ENCODE peak calls at places on chromosomes 12 and 14, in five cellular contexts. One of them, this sample, is unnamed.

GRCh38 chr14:91413547-91414474 is 3.8 kb downstream of the CCDC88C start:
- DNase-seq in uterus: no peak
- DNase-seq in sigmoid colon: no peak
- DNase-seq in SJCRH30: no peak
- DNase-seq in left ventricle myocardium inferior: no peak
- DNase-seq in this sample: peak; percentile 15

GRCh38 chr12:24600996-24601395 is 347.9 kb downstream of the BCAT1 start:
- DNase-seq in uterus: no peak
- DNase-seq in SJCRH30: no peak
- DNase-seq in sigmoid colon: no peak
- DNase-seq in left ventricle myocardium inferior: no peak
- DNase-seq in this sample: no peak

GRCh38 chr12:83759906-83760305 is 1073.2 kb downstream of the TMTC2 start:
- DNase-seq in uterus: no peak
- DNase-seq in SJCRH30: no peak
- DNase-seq in left ventricle myocardium inferior: no peak
- DNase-seq in sigmoid colon: no peak
- DNase-seq in this sample: no peak

GRCh38 chr14:89792489-89793366 is 161.8 kb downstream of the EFCAB11 start:
- DNase-seq in SJCRH30: peak; percentile 40
- DNase-seq in sigmoid colon: peak; percentile 69
- DNase-seq in left ventricle myocardium inferior: no peak
- DNase-seq in uterus: peak; percentile 48
- DNase-seq in this sample: peak; percentile 11

GRCh38 chr14:35818346-35819115 is 7.6 kb upstream of the BRMS1L start:
- DNase-seq in uterus: no peak
- DNase-seq in left ventricle myocardium inferior: no peak
- DNase-seq in SJCRH30: peak; percentile 68
- DNase-seq in sigmoid colon: no peak
- DNase-seq in this sample: peak; percentile 37

GRCh38 chr12:54428050-54429013 is 9.3 kb upstream of the ITGA5 start:
- DNase-seq in sigmoid colon: peak; percentile 81
- DNase-seq in SJCRH30: no peak
- DNase-seq in uterus: no peak
- DNase-seq in left ventricle myocardium inferior: no peak
- DNase-seq in this sample: no peak

GRCh38 chr12:108916336-108916735 is 36.4 kb downstream of the DAO start:
- DNase-seq in left ventricle myocardium inferior: no peak
- DNase-seq in uterus: no peak
- DNase-seq in sigmoid colon: no peak
- DNase-seq in SJCRH30: no peak
- DNase-seq in this sample: no peak

GRCh38 chr12:113749433-113749815 is 216.7 kb downstream of the RBM19 start:
- DNase-seq in SJCRH30: no peak
- DNase-seq in left ventricle myocardium inferior: no peak
- DNase-seq in sigmoid colon: no peak
- DNase-seq in uterus: no peak
- DNase-seq in this sample: no peak

GRCh38 chr12:52029686-52030085 is 21.6 kb upstream of the NR4A1 start:
- DNase-seq in uterus: no peak
- DNase-seq in SJCRH30: peak; percentile 91
- DNase-seq in left ventricle myocardium inferior: no peak
- DNase-seq in sigmoid colon: no peak
- DNase-seq in this sample: peak; percentile 84

GRCh38 chr14:34277191-34277590 is 184.8 kb downstream of the SPTSSA start:
- DNase-seq in sigmoid colon: no peak
- DNase-seq in left ventricle myocardium inferior: no peak
- DNase-seq in uterus: no peak
- DNase-seq in SJCRH30: no peak
- DNase-seq in this sample: no peak

GRCh38 chr14:60648934-60649814 is at the start of gene SIX1:
- DNase-seq in uterus: peak; percentile 54
- DNase-seq in SJCRH30: peak; percentile 93
- DNase-seq in sigmoid colon: no peak
- DNase-seq in left ventricle myocardium inferior: peak; percentile 38
- DNase-seq in this sample: peak; percentile 85

GRCh38 chr12:31491819-31492598 is 98.9 kb downstream of the DENND5B start:
- DNase-seq in SJCRH30: peak; percentile 55
- DNase-seq in uterus: no peak
- DNase-seq in sigmoid colon: no peak
- DNase-seq in left ventricle myocardium inferior: no peak
- DNase-seq in this sample: no peak

GRCh38 chr14:23930742-23931141 is 22.8 kb upstream of the DHRS4 start:
- DNase-seq in left ventricle myocardium inferior: no peak
- DNase-seq in sigmoid colon: no peak
- DNase-seq in SJCRH30: no peak
- DNase-seq in uterus: peak; percentile 65
- DNase-seq in this sample: no peak

GRCh38 chr12:86122846-86123468 is 133.2 kb downstream of the MGAT4C start:
- DNase-seq in uterus: no peak
- DNase-seq in left ventricle myocardium inferior: no peak
- DNase-seq in SJCRH30: no peak
- DNase-seq in sigmoid colon: no peak
- DNase-seq in this sample: no peak

GRCh38 chr14:67487937-67488893 is at the start of gene TMEM229B:
- DNase-seq in uterus: no peak
- DNase-seq in sigmoid colon: no peak
- DNase-seq in left ventricle myocardium inferior: no peak
- DNase-seq in SJCRH30: no peak
- DNase-seq in this sample: no peak

GRCh38 chr12:118680361-118680963 is 300.9 kb upstream of the SRRM4 start:
- DNase-seq in sigmoid colon: no peak
- DNase-seq in uterus: no peak
- DNase-seq in left ventricle myocardium inferior: peak; percentile 37
- DNase-seq in SJCRH30: peak; percentile 65
- DNase-seq in this sample: no peak

GRCh38 chr12:118290130-118290529 is 82.6 kb downstream of the TAOK3 start:
- DNase-seq in uterus: no peak
- DNase-seq in left ventricle myocardium inferior: no peak
- DNase-seq in sigmoid colon: no peak
- DNase-seq in SJCRH30: no peak
- DNase-seq in this sample: peak; percentile 16

GRCh38 chr12:99498756-99499155 is 148.8 kb upstream of the GARIN6 start:
- DNase-seq in uterus: no peak
- DNase-seq in SJCRH30: no peak
- DNase-seq in left ventricle myocardium inferior: no peak
- DNase-seq in sigmoid colon: no peak
- DNase-seq in this sample: no peak

GRCh38 chr14:98946995-98947394 is 325.0 kb downstream of the BCL11B start:
- DNase-seq in SJCRH30: no peak
- DNase-seq in uterus: peak; percentile 26
- DNase-seq in left ventricle myocardium inferior: peak; percentile 24
- DNase-seq in sigmoid colon: peak; percentile 52
- DNase-seq in this sample: no peak

GRCh38 chr12:94553130-94553519 is 93.5 kb upstream of the CEP83 start:
- DNase-seq in left ventricle myocardium inferior: no peak
- DNase-seq in sigmoid colon: no peak
- DNase-seq in SJCRH30: peak; percentile 30
- DNase-seq in uterus: no peak
- DNase-seq in this sample: no peak

GRCh38 chr14:105328070-105328677 is 13.6 kb downstream of the PACS2 start:
- DNase-seq in SJCRH30: peak; percentile 47
- DNase-seq in sigmoid colon: no peak
- DNase-seq in uterus: no peak
- DNase-seq in left ventricle myocardium inferior: no peak
- DNase-seq in this sample: no peak

GRCh38 chr12:108689314-108690190 is 41.8 kb downstream of the CORO1C start:
- DNase-seq in left ventricle myocardium inferior: no peak
- DNase-seq in sigmoid colon: peak; percentile 80
- DNase-seq in SJCRH30: peak; percentile 76
- DNase-seq in uterus: no peak
- DNase-seq in this sample: no peak

GRCh38 chr14:89249296-89249565 is 167.8 kb downstream of the FOXN3 start:
- DNase-seq in sigmoid colon: no peak
- DNase-seq in SJCRH30: no peak
- DNase-seq in left ventricle myocardium inferior: no peak
- DNase-seq in uterus: no peak
- DNase-seq in this sample: no peak

GRCh38 chr12:114920828-114921579 is 237.0 kb upstream of the TBX3 start:
- DNase-seq in left ventricle myocardium inferior: no peak
- DNase-seq in sigmoid colon: no peak
- DNase-seq in SJCRH30: no peak
- DNase-seq in uterus: no peak
- DNase-seq in this sample: no peak

GRCh38 chr12:51191516-51192283 is 18.8 kb upstream of the TFCP2 start:
- DNase-seq in uterus: no peak
- DNase-seq in left ventricle myocardium inferior: no peak
- DNase-seq in sigmoid colon: no peak
- DNase-seq in SJCRH30: no peak
- DNase-seq in this sample: no peak

GRCh38 chr12:92759634-92760268 is 57.0 kb downstream of the PLEKHG7 start:
- DNase-seq in sigmoid colon: no peak
- DNase-seq in SJCRH30: peak; percentile 60
- DNase-seq in uterus: no peak
- DNase-seq in left ventricle myocardium inferior: no peak
- DNase-seq in this sample: no peak

GRCh38 chr12:16670456-16671050 is 64.6 kb upstream of the LMO3 start:
- DNase-seq in left ventricle myocardium inferior: no peak
- DNase-seq in sigmoid colon: no peak
- DNase-seq in SJCRH30: no peak
- DNase-seq in uterus: no peak
- DNase-seq in this sample: no peak

GRCh38 chr12:109587921-109588320 is 14.3 kb downstream of the MVK start:
- DNase-seq in SJCRH30: no peak
- DNase-seq in left ventricle myocardium inferior: no peak
- DNase-seq in uterus: no peak
- DNase-seq in sigmoid colon: no peak
- DNase-seq in this sample: no peak

GRCh38 chr14:94598816-94599655 is 13.2 kb upstream of the SERPINA3 start:
- DNase-seq in sigmoid colon: peak; percentile 93
- DNase-seq in SJCRH30: peak; percentile 60
- DNase-seq in uterus: peak; percentile 67
- DNase-seq in left ventricle myocardium inferior: peak; percentile 61
- DNase-seq in this sample: no peak

GRCh38 chr14:70189678-70190077 is 927 bp upstream of the SLC8A3 start:
- DNase-seq in SJCRH30: peak; percentile 41
- DNase-seq in uterus: no peak
- DNase-seq in sigmoid colon: no peak
- DNase-seq in left ventricle myocardium inferior: no peak
- DNase-seq in this sample: no peak

GRCh38 chr12:2076196-2076570 is 23.4 kb downstream of the CACNA1C start:
- DNase-seq in SJCRH30: no peak
- DNase-seq in left ventricle myocardium inferior: no peak
- DNase-seq in sigmoid colon: peak; percentile 83
- DNase-seq in uterus: peak; percentile 66
- DNase-seq in this sample: no peak

GRCh38 chr12:88308825-88309224 is 166.7 kb downstream of the TMTC3 start:
- DNase-seq in left ventricle myocardium inferior: no peak
- DNase-seq in SJCRH30: no peak
- DNase-seq in sigmoid colon: no peak
- DNase-seq in uterus: no peak
- DNase-seq in this sample: no peak

GRCh38 chr14:44778562-44778961 is 183.2 kb downstream of the KLHL28 start:
- DNase-seq in left ventricle myocardium inferior: no peak
- DNase-seq in uterus: no peak
- DNase-seq in sigmoid colon: no peak
- DNase-seq in SJCRH30: peak; percentile 72
- DNase-seq in this sample: no peak

GRCh38 chr12:5305425-5305824 is 126.5 kb upstream of the NTF3 start:
- DNase-seq in SJCRH30: peak; percentile 15
- DNase-seq in sigmoid colon: no peak
- DNase-seq in left ventricle myocardium inferior: no peak
- DNase-seq in uterus: no peak
- DNase-seq in this sample: no peak

GRCh38 chr12:113462117-113462774 is 9.4 kb downstream of the LHX5 start:
- DNase-seq in sigmoid colon: peak; percentile 83
- DNase-seq in left ventricle myocardium inferior: peak; percentile 82
- DNase-seq in uterus: peak; percentile 59
- DNase-seq in SJCRH30: peak; percentile 77
- DNase-seq in this sample: peak; percentile 90

GRCh38 chr12:127101086-127101485 is 1165.9 kb upstream of the TMEM132C start:
- DNase-seq in left ventricle myocardium inferior: no peak
- DNase-seq in sigmoid colon: no peak
- DNase-seq in SJCRH30: no peak
- DNase-seq in uterus: no peak
- DNase-seq in this sample: no peak

GRCh38 chr14:23485311-23485710 is 15.8 kb downstream of the NGDN start:
- DNase-seq in uterus: no peak
- DNase-seq in SJCRH30: no peak
- DNase-seq in left ventricle myocardium inferior: no peak
- DNase-seq in sigmoid colon: no peak
- DNase-seq in this sample: no peak

DNA sequence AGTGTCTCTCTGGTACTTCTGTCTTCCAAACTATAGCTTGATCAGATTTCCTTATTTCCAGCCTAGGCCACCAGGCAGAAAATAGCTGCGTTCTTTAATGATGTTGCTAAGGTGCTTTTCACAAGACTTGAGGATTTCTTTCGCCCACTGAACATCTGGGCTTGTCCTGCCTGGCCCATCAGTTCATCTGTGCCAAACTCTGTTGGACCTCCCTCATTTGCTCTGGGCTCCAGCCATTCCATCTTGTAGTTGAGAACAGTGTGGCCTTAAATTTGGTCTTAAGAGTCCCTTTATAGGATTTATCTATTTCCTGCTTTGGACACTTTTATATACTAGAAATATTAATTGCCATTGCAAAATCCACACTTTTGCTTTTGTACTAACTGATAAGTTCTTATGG is 109.6 kb downstream of the TTLL5 start:
- DNase-seq in sigmoid colon: no peak
- DNase-seq in uterus: peak; percentile 54
- DNase-seq in SJCRH30: no peak
- DNase-seq in left ventricle myocardium inferior: no peak
- DNase-seq in this sample: no peak
- H3K36me3 ChIP-seq in sigmoid colon: no peaks in the 10 kb centered on the region
- H3K36me3 ChIP-seq in uterus: no peaks in the 10 kb centered on the region
- H3K36me3 ChIP-seq in SJCRH30: peaks cover 12% of the 10 kb centered on the region
- H3K36me3 ChIP-seq in left ventricle myocardium inferior: peaks cover 31% of the 10 kb centered on the region
- H3K36me3 ChIP-seq in this sample: peaks cover 15% of the 10 kb centered on the region

GRCh38 chr12:122194804-122195203 is 8.7 kb upstream of the B3GNT4 start:
- DNase-seq in uterus: no peak
- DNase-seq in sigmoid colon: no peak
- DNase-seq in SJCRH30: no peak
- DNase-seq in left ventricle myocardium inferior: no peak
- DNase-seq in this sample: no peak
- H3K36me3 ChIP-seq in uterus: no peaks in the 10 kb centered on the region
- H3K36me3 ChIP-seq in sigmoid colon: no peaks in the 10 kb centered on the region
- H3K36me3 ChIP-seq in SJCRH30: no peaks in the 10 kb centered on the region
- H3K36me3 ChIP-seq in left ventricle myocardium inferior: no peaks in the 10 kb centered on the region
- H3K36me3 ChIP-seq in this sample: no peaks in the 10 kb centered on the region

GRCh38 chr14:102019141-102019540 is 54.8 kb downstream of the DYNC1H1 start:
- DNase-seq in left ventricle myocardium inferior: no peak
- DNase-seq in sigmoid colon: no peak
- DNase-seq in uterus: no peak
- DNase-seq in SJCRH30: no peak
- DNase-seq in this sample: no peak
- H3K36me3 ChIP-seq in left ventricle myocardium inferior: peaks cover 100% of the 10 kb centered on the region
- H3K36me3 ChIP-seq in sigmoid colon: peaks cover 77% of the 10 kb centered on the region
- H3K36me3 ChIP-seq in uterus: no peaks in the 10 kb centered on the region
- H3K36me3 ChIP-seq in SJCRH30: peaks cover 90% of the 10 kb centered on the region
- H3K36me3 ChIP-seq in this sample: peaks cover 98% of the 10 kb centered on the region

DNA sequence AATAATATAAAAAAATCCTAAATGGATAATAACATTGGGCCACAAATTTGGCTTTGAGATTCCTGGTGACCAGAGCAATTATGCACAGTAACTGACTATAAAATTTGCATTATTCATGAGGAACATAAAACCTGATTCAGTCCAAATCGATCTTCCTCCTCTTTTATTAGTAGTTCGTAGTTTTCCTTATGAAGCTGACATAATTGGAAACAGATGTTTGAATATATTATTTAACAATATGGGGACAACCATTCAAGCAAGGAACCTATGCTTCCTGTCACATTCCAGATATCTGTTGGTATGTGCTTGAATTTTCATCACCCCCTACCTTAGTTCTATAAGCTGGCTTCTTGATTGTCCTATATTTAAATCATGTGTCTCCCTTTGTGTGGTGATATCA is 34.9 kb downstream of the CCDC175 start:
- DNase-seq in SJCRH30: no peak
- DNase-seq in sigmoid colon: no peak
- DNase-seq in uterus: no peak
- DNase-seq in left ventricle myocardium inferior: no peak
- DNase-seq in this sample: no peak
- H3K36me3 ChIP-seq in SJCRH30: no peaks in the 10 kb centered on the region
- H3K36me3 ChIP-seq in sigmoid colon: no peaks in the 10 kb centered on the region
- H3K36me3 ChIP-seq in uterus: no peaks in the 10 kb centered on the region
- H3K36me3 ChIP-seq in left ventricle myocardium inferior: no peaks in the 10 kb centered on the region
- H3K36me3 ChIP-seq in this sample: no peaks in the 10 kb centered on the region